ENCODE peak calls at places on chromosomes 12 and 14, in five cellular contexts. L is skeletal muscle cell, Z is H7, B is GM23338, W is tibial artery. X is an unnamed sample.
A peak's percentile ranks its signal among the peaks of the same experiment; 100 is the strongest.

GRCh38 chr12:114895822-114896221 is 211.8 kb upstream of the TBX3 start:
- DNase-seq in B (no peak), W (no peak), Z (no peak), L (no peak), X (no peak)

GRCh38 chr14:104881369-104881979 is 16.4 kb downstream of the CEP170B start:
- DNase-seq in W (no peak), B (no peak), L (peak; percentile 59), Z (peak; percentile 43), X (peak; percentile 64)

GRCh38 chr14:67820428-67820881 is 876 bp downstream of the RAD51B start:
- DNase-seq in L (no peak), Z (no peak), W (no peak), B (peak; percentile 32), X (no peak)

GRCh38 chr12:106425061-106425706 is 67.6 kb downstream of the POLR3B start:
- DNase-seq in B (peak; percentile 50), L (no peak), Z (peak; percentile 19), W (no peak), X (no peak)

GRCh38 chr12:5088586-5089264 is 45.0 kb downstream of the KCNA5 start:
- DNase-seq in B (no peak), L (peak; percentile 32), W (no peak), Z (no peak), X (no peak)

GRCh38 chr12:28961948-28962384 is 187.1 kb upstream of the FAR2 start:
- DNase-seq in B (no peak), L (no peak), Z (no peak), W (no peak), X (no peak)

GRCh38 chr12:108649668-108650067 is 16.0 kb upstream of the SELPLG start:
- DNase-seq in L (peak; percentile 45), W (no peak), B (no peak), Z (no peak), X (no peak)

GRCh38 chr14:34283590-34283989 is 178.4 kb downstream of the SPTSSA start:
- DNase-seq in L (no peak), W (no peak), B (no peak), Z (no peak), X (no peak)

GRCh38 chr12:28884861-28885260 is 264.2 kb upstream of the FAR2 start:
- DNase-seq in B (no peak), W (no peak), Z (no peak), L (no peak), X (no peak)

GRCh38 chr12:46675736-46676135 is 150.1 kb downstream of the SLC38A4 start:
- DNase-seq in W (no peak), Z (peak; percentile 20), B (peak; percentile 74), L (no peak), X (peak; percentile 23)

GRCh38 chr14:104223101-104223809 is 84.9 kb downstream of the KIF26A start:
- DNase-seq in L (no peak), W (no peak), B (peak; percentile 41), Z (peak; percentile 83), X (no peak)

DNA sequence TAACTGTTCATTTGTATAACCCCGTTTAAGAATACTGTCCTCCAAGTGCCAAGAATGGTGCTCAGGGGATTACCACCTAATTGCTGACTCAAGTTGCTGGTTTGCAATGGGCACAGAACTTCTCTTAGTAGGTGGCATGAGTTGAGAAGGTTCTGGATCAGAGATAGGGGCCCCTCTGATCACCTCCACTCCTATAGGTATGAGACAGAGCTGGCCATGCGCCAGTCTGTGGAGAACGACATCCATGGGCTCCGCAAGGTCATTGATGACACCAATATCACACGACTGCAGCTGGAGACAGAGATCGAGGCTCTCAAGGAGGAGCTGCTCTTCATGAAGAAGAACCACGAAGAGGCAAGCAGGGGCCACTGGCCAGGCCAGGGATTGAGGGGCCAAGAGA is 1.6 kb downstream of the KRT18 start:
- DNase-seq in W (no peak), L (no peak), B (no peak), Z (no peak), X (no peak)
- H3K4me3 ChIP-seq in W (no peak overlapping the region), L (no peak overlapping the region), B (peak overlapping the region; percentile 86), Z (peak overlapping the region; percentile 60), X (no peak overlapping the region)

DNA sequence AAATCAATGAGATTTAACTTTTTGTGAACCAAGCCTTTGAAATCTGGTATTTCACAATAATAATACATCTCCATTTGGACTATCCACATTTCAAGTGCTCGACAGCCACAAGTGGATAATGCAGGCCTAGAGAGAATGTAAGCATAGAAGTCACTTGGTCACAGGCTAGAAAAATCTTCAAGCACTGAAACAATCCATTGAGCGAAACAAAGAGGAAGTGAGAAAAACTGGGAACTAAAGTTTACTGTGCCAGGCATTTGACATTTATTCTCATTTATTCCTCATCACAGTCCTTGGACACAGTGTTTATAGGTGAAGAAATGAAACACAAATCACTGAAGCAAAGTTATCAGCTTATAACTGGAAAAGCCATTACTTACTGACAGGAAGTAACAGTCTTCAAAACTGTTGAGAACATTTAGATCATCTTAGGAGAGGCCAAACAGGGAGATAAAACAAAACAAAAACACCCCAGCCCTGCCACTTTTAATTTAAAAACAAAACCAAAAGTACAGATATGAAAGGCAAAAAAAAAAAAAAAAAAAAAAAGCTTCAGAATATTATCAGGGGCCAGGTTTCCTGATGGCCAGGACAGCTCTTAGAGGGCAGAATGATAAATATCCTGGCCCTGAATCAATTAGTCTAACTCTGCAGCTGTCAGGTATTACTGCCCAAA is 29.2 kb downstream of the GNS start:
- DNase-seq in B (no peak), W (no peak), L (no peak), Z (no peak), X (no peak)
- H3K4me3 ChIP-seq in B (no peak overlapping the region), W (no peak overlapping the region), L (no peak overlapping the region), Z (no peak overlapping the region), X (no peak overlapping the region)

GRCh38 chr12:116319316-116319715 is 41.8 kb upstream of the MED13L start:
- DNase-seq in B (no peak), L (no peak), Z (no peak), W (no peak), X (no peak)
- H3K4me3 ChIP-seq in B (no peak overlapping the region), L (peak overlapping the region; percentile 12), Z (no peak overlapping the region), W (peak overlapping the region; percentile 28), X (peak overlapping the region; percentile 8)

DNA sequence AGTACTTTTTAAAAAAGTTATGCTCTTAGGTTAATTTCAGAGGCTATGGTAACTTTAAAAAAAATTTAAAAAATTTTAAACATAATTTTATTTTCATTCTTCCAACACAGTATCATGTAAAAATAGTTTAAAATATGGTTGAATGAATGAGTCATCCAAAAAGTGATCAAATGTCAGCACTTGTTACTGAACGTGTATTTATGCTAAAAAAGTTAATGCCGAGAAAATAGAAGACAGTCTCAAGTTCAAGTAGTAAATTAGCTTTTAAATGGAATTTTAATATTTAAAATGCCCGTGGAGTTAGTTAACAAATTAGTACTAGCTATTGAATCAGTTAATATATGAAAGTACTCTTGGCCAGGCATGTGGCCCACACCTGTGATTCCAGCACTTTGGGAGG is 4.8 kb downstream of the AEBP2 start:
- DNase-seq in W (peak; percentile 24), Z (no peak), B (no peak), L (no peak), X (no peak)
- H3K4me3 ChIP-seq in W (no peak overlapping the region), Z (no peak overlapping the region), B (peak overlapping the region; percentile 73), L (no peak overlapping the region), X (no peak overlapping the region)

GRCh38 chr12:100820314-100820713 is 25.7 kb downstream of the ANO4 start:
- DNase-seq in B (no peak), W (no peak), Z (no peak), L (no peak), X (no peak)
- H3K4me3 ChIP-seq in B (no peak overlapping the region), W (no peak overlapping the region), Z (no peak overlapping the region), L (no peak overlapping the region), X (no peak overlapping the region)

DNA sequence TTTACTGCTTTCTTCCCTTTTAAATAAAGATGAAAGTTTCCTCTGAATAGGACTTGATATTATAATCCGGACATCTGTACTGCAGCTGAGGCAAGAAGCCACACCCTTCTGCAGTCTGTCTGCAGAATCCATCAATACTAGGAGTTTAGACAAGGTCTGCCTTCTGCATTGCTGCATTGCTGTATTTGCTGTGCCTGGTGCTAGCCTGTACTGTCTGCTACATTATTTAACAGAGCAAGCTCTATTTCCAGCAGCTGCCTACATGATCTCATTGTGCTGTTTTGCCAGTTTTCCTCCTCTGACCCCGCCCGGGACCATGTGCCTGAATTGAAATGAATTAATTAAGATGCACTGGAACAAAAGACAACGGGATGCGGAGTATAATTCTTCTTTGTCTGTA is 1.7 kb downstream of the TUBA1A start:
- DNase-seq in Z (no peak), B (no peak), L (no peak), W (peak; percentile 74), X (peak; percentile 68)
- H3K4me3 ChIP-seq in Z (no peak overlapping the region), B (peak overlapping the region; percentile 75), L (peak overlapping the region; percentile 99), W (peak overlapping the region; percentile 98), X (peak overlapping the region; percentile 82)

DNA sequence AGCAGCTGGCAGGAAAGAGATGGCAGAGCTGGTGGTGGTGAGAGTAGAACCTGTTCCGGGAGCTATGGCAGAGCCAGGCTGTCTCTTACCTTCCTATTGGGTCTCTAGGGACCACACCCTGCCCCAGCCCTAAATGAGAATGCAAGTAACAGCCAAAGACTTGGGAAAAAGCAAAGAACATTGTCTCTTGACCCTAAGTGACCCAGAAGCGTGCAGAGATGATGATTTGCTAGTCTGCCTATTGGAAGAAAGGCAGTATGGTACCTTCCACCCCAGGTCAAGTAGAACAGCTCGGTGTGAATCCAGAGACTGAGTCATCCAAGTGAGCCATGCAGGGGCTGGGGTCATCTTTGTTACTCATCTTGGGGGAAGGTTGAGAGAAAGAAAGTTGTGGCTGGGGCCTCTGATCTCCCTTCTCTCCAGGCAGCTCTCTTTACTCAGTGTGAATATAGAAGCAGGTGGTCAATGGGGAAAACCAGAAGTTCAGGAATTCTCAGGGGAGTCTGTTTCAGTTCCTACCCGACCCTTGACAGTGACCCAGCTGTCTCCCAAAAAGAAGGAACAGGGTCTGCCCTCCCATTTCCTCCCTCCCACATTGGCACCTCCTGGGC is 1.7 kb downstream of the BLOC1S1 start:
- DNase-seq in Z (peak; percentile 39), L (no peak), B (no peak), W (no peak), X (no peak)
- H3K4me3 ChIP-seq in Z (peak overlapping the region; percentile 92), L (peak overlapping the region; percentile 65), B (peak overlapping the region; percentile 94), W (peak overlapping the region; percentile 63), X (no peak overlapping the region)

X was measured in heart left ventricle.